ENCODE peak calls at places on chromosomes 6 and 20, in four cellular contexts. One of them, this sample, is unnamed.

GRCh38 chr20:19070681-19071441 is 141.6 kb upstream of the SLC24A3 start:
- DNase-seq in fibroblast of the aortic adventitia: no peak
- DNase-seq in colonic mucosa: no peak
- DNase-seq in BJ: no peak
- DNase-seq in this sample: no peak

GRCh38 chr20:9440891-9441290 is 73.5 kb upstream of the LAMP5 start:
- DNase-seq in BJ: no peak
- DNase-seq in colonic mucosa: no peak
- DNase-seq in fibroblast of the aortic adventitia: peak
- DNase-seq in this sample: no peak

GRCh38 chr6:111534366-111534765 is 51.3 kb upstream of the REV3L start:
- DNase-seq in fibroblast of the aortic adventitia: no peak
- DNase-seq in BJ: no peak
- DNase-seq in colonic mucosa: peak
- DNase-seq in this sample: no peak

GRCh38 chr20:49594143-49594928 is 26.4 kb upstream of the PTGIS start:
- DNase-seq in fibroblast of the aortic adventitia: peak
- DNase-seq in colonic mucosa: no peak
- DNase-seq in BJ: peak
- DNase-seq in this sample: no peak

GRCh38 chr6:147621280-147621679 is 112.8 kb downstream of the SAMD5 start:
- DNase-seq in BJ: no peak
- DNase-seq in colonic mucosa: no peak
- DNase-seq in fibroblast of the aortic adventitia: peak
- DNase-seq in this sample: no peak

GRCh38 chr20:60087563-60088105 is 129.4 kb downstream of the CDH26 start:
- DNase-seq in BJ: no peak
- DNase-seq in fibroblast of the aortic adventitia: peak
- DNase-seq in colonic mucosa: no peak
- DNase-seq in this sample: no peak

GRCh38 chr6:17305219-17306001 is 24.2 kb downstream of the RBM24 start:
- DNase-seq in colonic mucosa: no peak
- DNase-seq in BJ: no peak
- DNase-seq in fibroblast of the aortic adventitia: peak
- DNase-seq in this sample: no peak

GRCh38 chr6:3868544-3868943 is 19.4 kb downstream of the FAM50B start:
- DNase-seq in colonic mucosa: no peak
- DNase-seq in BJ: no peak
- DNase-seq in fibroblast of the aortic adventitia: no peak
- DNase-seq in this sample: no peak

GRCh38 chr6:90123796-90124195 is 172.8 kb downstream of the BACH2 start:
- DNase-seq in fibroblast of the aortic adventitia: no peak
- DNase-seq in BJ: no peak
- DNase-seq in colonic mucosa: no peak
- DNase-seq in this sample: no peak

GRCh38 chr6:54283877-54284860 is 24.1 kb upstream of the TINAG start:
- DNase-seq in BJ: peak
- DNase-seq in fibroblast of the aortic adventitia: peak
- DNase-seq in colonic mucosa: no peak
- DNase-seq in this sample: peak

GRCh38 chr6:154070657-154071056 is 31.6 kb downstream of the OPRM1 start:
- DNase-seq in colonic mucosa: no peak
- DNase-seq in BJ: no peak
- DNase-seq in fibroblast of the aortic adventitia: no peak
- DNase-seq in this sample: peak

GRCh38 chr6:106116125-106116524 is 30.0 kb downstream of the PRDM1 start:
- DNase-seq in BJ: no peak
- DNase-seq in colonic mucosa: no peak
- DNase-seq in fibroblast of the aortic adventitia: peak
- DNase-seq in this sample: no peak

GRCh38 chr6:170436209-170436809 is 116.8 kb downstream of the PSMB1 start:
- DNase-seq in colonic mucosa: no peak
- DNase-seq in fibroblast of the aortic adventitia: no peak
- DNase-seq in BJ: no peak
- DNase-seq in this sample: no peak

GRCh38 chr6:170438402-170438753 is 114.7 kb downstream of the PSMB1 start:
- DNase-seq in colonic mucosa: peak
- DNase-seq in BJ: peak
- DNase-seq in fibroblast of the aortic adventitia: peak
- DNase-seq in this sample: peak

GRCh38 chr6:170439366-170440351 is 113.4 kb downstream of the PSMB1 start:
- DNase-seq in fibroblast of the aortic adventitia: no peak
- DNase-seq in colonic mucosa: no peak
- DNase-seq in BJ: no peak
- DNase-seq in this sample: no peak

GRCh38 chr6:170438861-170439260 is 114.2 kb downstream of the PSMB1 start:
- DNase-seq in fibroblast of the aortic adventitia: no peak
- DNase-seq in BJ: no peak
- DNase-seq in colonic mucosa: no peak
- DNase-seq in this sample: no peak

DNA sequence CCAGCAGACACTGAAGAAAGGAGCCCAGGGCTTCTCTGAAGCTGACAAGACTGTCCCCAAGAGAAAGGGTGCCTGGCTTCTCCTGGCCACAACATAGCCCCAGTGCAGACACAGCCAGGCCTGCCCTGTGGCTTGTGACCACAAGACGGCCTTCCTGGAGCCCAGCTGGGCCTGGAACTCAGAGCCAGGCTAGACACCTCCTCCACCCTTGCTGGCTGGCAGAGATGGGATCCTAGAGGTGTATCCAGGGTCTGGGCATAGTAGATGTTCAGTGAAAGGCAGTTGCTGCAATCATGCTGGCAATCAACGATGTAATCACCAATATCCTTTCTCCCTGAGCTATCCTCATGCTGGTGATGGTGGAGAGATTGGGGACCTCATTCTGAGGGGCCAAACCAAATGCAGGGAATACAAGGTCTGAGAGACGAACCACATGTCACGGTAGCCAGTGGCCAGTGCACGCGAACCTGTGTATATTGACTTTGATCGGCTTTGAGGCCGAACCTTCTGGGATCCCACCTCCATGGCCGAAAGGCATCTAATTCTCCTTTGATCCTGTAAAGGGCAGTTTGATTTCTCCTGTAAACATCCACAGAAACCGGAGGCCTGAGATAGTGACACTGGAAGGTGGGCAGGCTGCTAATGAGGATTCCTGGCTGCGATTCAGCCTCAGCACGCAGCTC is 115.2 kb downstream of the PSMB1 start:
- DNase-seq in colonic mucosa: no peak
- DNase-seq in BJ: no peak
- DNase-seq in fibroblast of the aortic adventitia: no peak
- DNase-seq in this sample: no peak
- H3K4me3 ChIP-seq in colonic mucosa: no peak
- H3K4me3 ChIP-seq in BJ: no peak
- H3K4me3 ChIP-seq in fibroblast of the aortic adventitia: peak
- H3K4me3 ChIP-seq in this sample: no peak

GRCh38 chr20:25280574-25281535 is 33.0 kb downstream of the PYGB start:
- DNase-seq in fibroblast of the aortic adventitia: no peak
- DNase-seq in colonic mucosa: no peak
- DNase-seq in BJ: no peak
- DNase-seq in this sample: no peak

GRCh38 chr20:25282796-25283195 is 34.9 kb downstream of the PYGB start:
- DNase-seq in BJ: no peak
- DNase-seq in colonic mucosa: no peak
- DNase-seq in fibroblast of the aortic adventitia: no peak
- DNase-seq in this sample: no peak

GRCh38 chr20:25283221-25283951 is 35.5 kb downstream of the PYGB start:
- DNase-seq in BJ: no peak
- DNase-seq in colonic mucosa: no peak
- DNase-seq in fibroblast of the aortic adventitia: no peak
- DNase-seq in this sample: no peak

GRCh38 chr20:25281541-25281991 is 33.7 kb downstream of the PYGB start:
- DNase-seq in fibroblast of the aortic adventitia: no peak
- DNase-seq in BJ: no peak
- DNase-seq in colonic mucosa: no peak
- DNase-seq in this sample: no peak

DNA sequence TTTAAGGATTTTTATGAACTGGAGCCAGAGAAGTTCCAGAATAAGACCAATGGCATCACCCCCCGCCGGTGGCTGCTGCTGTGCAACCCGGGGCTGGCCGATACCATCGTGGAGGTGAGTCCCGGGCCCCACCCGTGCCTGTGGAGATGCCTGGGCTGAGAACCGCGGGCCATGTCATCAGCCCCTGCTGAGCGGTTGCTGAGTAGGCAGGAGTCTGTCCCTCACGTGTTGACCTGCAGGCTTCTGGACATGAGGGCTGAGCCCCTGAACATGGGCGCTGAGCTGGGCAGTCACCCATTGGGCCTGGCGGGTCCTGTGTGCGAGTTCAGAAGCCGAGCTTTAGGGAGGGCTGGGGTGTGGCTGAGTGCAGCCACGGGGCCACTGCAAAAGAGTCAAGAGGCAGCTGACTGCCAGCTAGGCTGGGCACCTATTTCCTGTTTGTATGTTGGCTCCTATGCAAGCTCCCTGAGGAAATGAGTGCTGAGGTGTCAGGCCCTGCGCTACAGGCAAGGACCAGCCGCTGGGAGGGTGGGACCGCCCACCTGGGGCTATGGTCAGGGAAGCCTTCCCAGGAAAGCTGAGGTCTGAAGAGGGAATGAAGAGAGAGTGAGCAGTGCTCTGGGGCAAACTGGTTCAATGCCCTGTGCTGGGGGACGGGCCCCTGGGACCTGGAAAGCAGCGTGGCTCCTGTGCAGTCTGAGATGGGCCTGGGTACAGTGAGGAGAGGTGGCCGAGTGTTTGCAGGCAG is 34.3 kb downstream of the PYGB start:
- DNase-seq in colonic mucosa: no peak
- DNase-seq in BJ: no peak
- DNase-seq in fibroblast of the aortic adventitia: no peak
- DNase-seq in this sample: no peak
- H3K4me3 ChIP-seq in colonic mucosa: no peak
- H3K4me3 ChIP-seq in BJ: no peak
- H3K4me3 ChIP-seq in fibroblast of the aortic adventitia: no peak
- H3K4me3 ChIP-seq in this sample: no peak

GRCh38 chr6:1524040-1524480 is 85.7 kb upstream of the FOXC1 start:
- DNase-seq in colonic mucosa: peak
- DNase-seq in fibroblast of the aortic adventitia: peak
- DNase-seq in BJ: no peak
- DNase-seq in this sample: peak
- H3K4me3 ChIP-seq in colonic mucosa: no peak
- H3K4me3 ChIP-seq in fibroblast of the aortic adventitia: no peak
- H3K4me3 ChIP-seq in BJ: no peak
- H3K4me3 ChIP-seq in this sample: peak

DNA sequence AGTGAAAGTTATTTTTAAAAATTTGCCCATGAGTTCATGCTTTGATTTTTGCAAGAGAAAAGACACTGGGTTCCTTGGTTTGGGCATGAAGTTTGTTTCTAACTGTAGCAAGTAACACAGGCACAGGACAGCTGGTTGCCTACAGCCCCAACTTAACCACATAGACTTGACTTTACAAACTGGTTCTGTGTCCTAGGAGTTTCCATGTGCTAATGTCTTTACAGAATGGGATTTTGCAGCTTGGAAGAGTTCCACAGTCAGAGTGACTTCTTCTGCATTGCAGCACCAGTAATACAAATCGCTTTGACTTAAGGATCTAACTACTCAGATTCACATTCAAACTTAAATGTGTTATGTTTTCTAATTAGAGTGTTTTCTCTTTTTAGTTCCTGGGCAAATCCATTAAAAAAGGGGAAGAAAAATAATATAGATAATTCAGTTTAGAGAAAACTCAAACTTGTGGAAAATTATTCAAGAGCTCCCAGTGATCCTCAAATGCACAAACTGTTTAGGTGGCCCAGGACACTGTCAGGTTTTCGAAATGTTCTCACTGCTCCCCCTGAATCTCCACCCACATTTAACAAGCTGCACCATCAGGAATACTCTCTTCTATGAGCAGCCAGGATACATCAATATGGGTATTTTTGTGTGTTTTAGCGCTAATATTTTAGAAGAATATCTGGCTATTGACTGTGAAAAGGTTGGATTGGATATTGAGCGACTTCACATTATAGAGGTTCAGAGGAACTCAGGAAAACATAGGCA is 44.1 kb downstream of the OR2B2 start:
- DNase-seq in BJ: no peak
- DNase-seq in colonic mucosa: no peak
- DNase-seq in fibroblast of the aortic adventitia: no peak
- DNase-seq in this sample: no peak
- H3K4me3 ChIP-seq in BJ: no peak
- H3K4me3 ChIP-seq in colonic mucosa: no peak
- H3K4me3 ChIP-seq in fibroblast of the aortic adventitia: no peak
- H3K4me3 ChIP-seq in this sample: no peak

DNA sequence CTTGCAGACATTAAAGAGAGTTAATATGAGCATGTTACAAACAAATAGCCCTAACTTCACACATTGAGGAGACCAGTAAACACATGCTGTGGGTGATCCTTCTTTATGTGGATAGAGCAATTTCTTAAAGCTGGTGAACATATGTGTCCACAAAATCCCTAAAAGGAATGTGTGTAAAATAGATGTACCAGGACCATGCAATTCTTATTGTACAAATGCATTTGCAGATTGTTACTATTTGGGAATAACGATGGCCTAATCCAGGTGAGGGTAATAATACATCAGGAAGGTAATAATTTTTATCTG is 228.9 kb downstream of the ALDH8A1 start:
- DNase-seq in BJ: no peak
- DNase-seq in colonic mucosa: no peak
- DNase-seq in fibroblast of the aortic adventitia: no peak
- DNase-seq in this sample: no peak
- H3K4me3 ChIP-seq in BJ: no peak
- H3K4me3 ChIP-seq in colonic mucosa: no peak
- H3K4me3 ChIP-seq in fibroblast of the aortic adventitia: no peak
- H3K4me3 ChIP-seq in this sample: no peak

GRCh38 chr6:138222901-138223546 is 4.7 kb upstream of the PBOV1 start:
- DNase-seq in fibroblast of the aortic adventitia: peak
- DNase-seq in colonic mucosa: no peak
- DNase-seq in BJ: no peak
- DNase-seq in this sample: no peak

GRCh38 chr6:138215071-138215470 is 3.2 kb downstream of the PBOV1 start:
- DNase-seq in BJ: no peak
- DNase-seq in fibroblast of the aortic adventitia: no peak
- DNase-seq in colonic mucosa: peak
- DNase-seq in this sample: no peak

GRCh38 chr6:138218449-138218848 is at the start of gene PBOV1:
- DNase-seq in colonic mucosa: no peak
- DNase-seq in BJ: no peak
- DNase-seq in fibroblast of the aortic adventitia: no peak
- DNase-seq in this sample: no peak

GRCh38 chr6:138219398-138219797 is 1.1 kb upstream of the PBOV1 start:
- DNase-seq in fibroblast of the aortic adventitia: no peak
- DNase-seq in colonic mucosa: no peak
- DNase-seq in BJ: no peak
- DNase-seq in this sample: no peak

GRCh38 chr6:138219901-138220300 is 1.6 kb upstream of the PBOV1 start:
- DNase-seq in colonic mucosa: no peak
- DNase-seq in fibroblast of the aortic adventitia: no peak
- DNase-seq in BJ: no peak
- DNase-seq in this sample: no peak
- H3K4me3 ChIP-seq in colonic mucosa: no peak
- H3K4me3 ChIP-seq in fibroblast of the aortic adventitia: no peak
- H3K4me3 ChIP-seq in BJ: no peak
- H3K4me3 ChIP-seq in this sample: no peak

This sample was measured in kidney epithelial cell.